ENCODE peak calls at places on chromosomes 1 and 21, in seven cellular contexts. One of them, this sample, is unnamed.

GRCh38 chr1:155455588-155456195 is 106.9 kb downstream of the ASH1L start:
- DNase-seq in stimulated activated CD4-positive, alpha-beta T cell treated with anti-CD3 and anti-CD28 coated beads, Interleukin-1b, Interleukin-23, amount 100 ng/mL, for 24 hours: no peak
- DNase-seq in right lobe of liver: no peak
- DNase-seq in H54: no peak
- DNase-seq in ovary: no peak
- DNase-seq in CD4-positive, alpha-beta T cell: no peak
- DNase-seq in fibroblast of lung: peak
- DNase-seq in this sample: no peak

GRCh38 chr1:230284891-230285290 is 141.2 kb downstream of the PGBD5 start:
- DNase-seq in stimulated activated CD4-positive, alpha-beta T cell treated with anti-CD3 and anti-CD28 coated beads, Interleukin-1b, Interleukin-23, amount 100 ng/mL, for 24 hours: no peak
- DNase-seq in right lobe of liver: no peak
- DNase-seq in H54: no peak
- DNase-seq in ovary: no peak
- DNase-seq in CD4-positive, alpha-beta T cell: no peak
- DNase-seq in fibroblast of lung: no peak
- DNase-seq in this sample: no peak

GRCh38 chr1:166700696-166701095 is 138.6 kb upstream of the POGK start:
- DNase-seq in stimulated activated CD4-positive, alpha-beta T cell treated with anti-CD3 and anti-CD28 coated beads, Interleukin-1b, Interleukin-23, amount 100 ng/mL, for 24 hours: no peak
- DNase-seq in right lobe of liver: no peak
- DNase-seq in H54: no peak
- DNase-seq in ovary: no peak
- DNase-seq in CD4-positive, alpha-beta T cell: no peak
- DNase-seq in fibroblast of lung: no peak
- DNase-seq in this sample: no peak

GRCh38 chr1:3378411-3379208 is 75.9 kb upstream of the ARHGEF16 start:
- DNase-seq in stimulated activated CD4-positive, alpha-beta T cell treated with anti-CD3 and anti-CD28 coated beads, Interleukin-1b, Interleukin-23, amount 100 ng/mL, for 24 hours: no peak
- DNase-seq in right lobe of liver: no peak
- DNase-seq in H54: no peak
- DNase-seq in ovary: no peak
- DNase-seq in CD4-positive, alpha-beta T cell: no peak
- DNase-seq in fibroblast of lung: no peak
- DNase-seq in this sample: no peak

GRCh38 chr1:243508303-243508713 is 252.5 kb downstream of the SDCCAG8 start:
- DNase-seq in stimulated activated CD4-positive, alpha-beta T cell treated with anti-CD3 and anti-CD28 coated beads, Interleukin-1b, Interleukin-23, amount 100 ng/mL, for 24 hours: no peak
- DNase-seq in right lobe of liver: no peak
- DNase-seq in H54: no peak
- DNase-seq in ovary: no peak
- DNase-seq in CD4-positive, alpha-beta T cell: no peak
- DNase-seq in fibroblast of lung: no peak
- DNase-seq in this sample: no peak

GRCh38 chr1:54904476-54905048 is 17.6 kb upstream of the DHCR24 start:
- DNase-seq in stimulated activated CD4-positive, alpha-beta T cell treated with anti-CD3 and anti-CD28 coated beads, Interleukin-1b, Interleukin-23, amount 100 ng/mL, for 24 hours: no peak
- DNase-seq in right lobe of liver: no peak
- DNase-seq in H54: no peak
- DNase-seq in ovary: no peak
- DNase-seq in CD4-positive, alpha-beta T cell: no peak
- DNase-seq in fibroblast of lung: peak
- DNase-seq in this sample: peak

GRCh38 chr1:12472798-12473551 is 145.0 kb downstream of the DHRS3 start:
- DNase-seq in stimulated activated CD4-positive, alpha-beta T cell treated with anti-CD3 and anti-CD28 coated beads, Interleukin-1b, Interleukin-23, amount 100 ng/mL, for 24 hours: peak
- DNase-seq in right lobe of liver: no peak
- DNase-seq in H54: no peak
- DNase-seq in ovary: no peak
- DNase-seq in CD4-positive, alpha-beta T cell: peak
- DNase-seq in fibroblast of lung: no peak
- DNase-seq in this sample: no peak

GRCh38 chr1:55997550-55997949 is 581.8 kb downstream of the PLPP3 start:
- DNase-seq in stimulated activated CD4-positive, alpha-beta T cell treated with anti-CD3 and anti-CD28 coated beads, Interleukin-1b, Interleukin-23, amount 100 ng/mL, for 24 hours: no peak
- DNase-seq in right lobe of liver: no peak
- DNase-seq in H54: no peak
- DNase-seq in ovary: no peak
- DNase-seq in CD4-positive, alpha-beta T cell: no peak
- DNase-seq in fibroblast of lung: peak
- DNase-seq in this sample: no peak

GRCh38 chr1:2229032-2229920 is 1.2 kb downstream of the SKI start:
- DNase-seq in stimulated activated CD4-positive, alpha-beta T cell treated with anti-CD3 and anti-CD28 coated beads, Interleukin-1b, Interleukin-23, amount 100 ng/mL, for 24 hours: no peak
- DNase-seq in right lobe of liver: peak
- DNase-seq in H54: no peak
- DNase-seq in ovary: peak
- DNase-seq in CD4-positive, alpha-beta T cell: no peak
- DNase-seq in fibroblast of lung: peak
- DNase-seq in this sample: no peak

GRCh38 chr1:205812271-205812877 is 624 bp downstream of the SLC41A1 start:
- DNase-seq in stimulated activated CD4-positive, alpha-beta T cell treated with anti-CD3 and anti-CD28 coated beads, Interleukin-1b, Interleukin-23, amount 100 ng/mL, for 24 hours: no peak
- DNase-seq in right lobe of liver: no peak
- DNase-seq in H54: peak
- DNase-seq in ovary: peak
- DNase-seq in CD4-positive, alpha-beta T cell: no peak
- DNase-seq in fibroblast of lung: peak
- DNase-seq in this sample: no peak

GRCh38 chr21:42232176-42232825 is 13.4 kb downstream of the ABCG1 start:
- DNase-seq in stimulated activated CD4-positive, alpha-beta T cell treated with anti-CD3 and anti-CD28 coated beads, Interleukin-1b, Interleukin-23, amount 100 ng/mL, for 24 hours: no peak
- DNase-seq in right lobe of liver: no peak
- DNase-seq in H54: no peak
- DNase-seq in ovary: no peak
- DNase-seq in CD4-positive, alpha-beta T cell: peak
- DNase-seq in fibroblast of lung: no peak
- DNase-seq in this sample: no peak

GRCh38 chr1:11456970-11457369 is 22.0 kb upstream of the DISP3 start:
- DNase-seq in stimulated activated CD4-positive, alpha-beta T cell treated with anti-CD3 and anti-CD28 coated beads, Interleukin-1b, Interleukin-23, amount 100 ng/mL, for 24 hours: no peak
- DNase-seq in right lobe of liver: no peak
- DNase-seq in H54: no peak
- DNase-seq in ovary: no peak
- DNase-seq in CD4-positive, alpha-beta T cell: no peak
- DNase-seq in fibroblast of lung: no peak
- DNase-seq in this sample: no peak

GRCh38 chr1:75310067-75310466 is 175.9 kb downstream of the LHX8 start:
- DNase-seq in stimulated activated CD4-positive, alpha-beta T cell treated with anti-CD3 and anti-CD28 coated beads, Interleukin-1b, Interleukin-23, amount 100 ng/mL, for 24 hours: no peak
- DNase-seq in right lobe of liver: no peak
- DNase-seq in H54: peak
- DNase-seq in ovary: no peak
- DNase-seq in CD4-positive, alpha-beta T cell: no peak
- DNase-seq in fibroblast of lung: no peak
- DNase-seq in this sample: no peak

GRCh38 chr1:7485086-7485780 is 285.9 kb upstream of the VAMP3 start:
- DNase-seq in stimulated activated CD4-positive, alpha-beta T cell treated with anti-CD3 and anti-CD28 coated beads, Interleukin-1b, Interleukin-23, amount 100 ng/mL, for 24 hours: no peak
- DNase-seq in right lobe of liver: no peak
- DNase-seq in H54: no peak
- DNase-seq in ovary: no peak
- DNase-seq in CD4-positive, alpha-beta T cell: no peak
- DNase-seq in fibroblast of lung: peak
- DNase-seq in this sample: no peak

GRCh38 chr1:87127131-87127530 is 201.5 kb upstream of the LMO4 start:
- DNase-seq in stimulated activated CD4-positive, alpha-beta T cell treated with anti-CD3 and anti-CD28 coated beads, Interleukin-1b, Interleukin-23, amount 100 ng/mL, for 24 hours: no peak
- DNase-seq in right lobe of liver: no peak
- DNase-seq in H54: no peak
- DNase-seq in ovary: no peak
- DNase-seq in CD4-positive, alpha-beta T cell: no peak
- DNase-seq in fibroblast of lung: no peak
- DNase-seq in this sample: no peak

GRCh38 chr1:209657918-209658317 is 5.7 kb upstream of the LAMB3 start:
- DNase-seq in stimulated activated CD4-positive, alpha-beta T cell treated with anti-CD3 and anti-CD28 coated beads, Interleukin-1b, Interleukin-23, amount 100 ng/mL, for 24 hours: no peak
- DNase-seq in right lobe of liver: no peak
- DNase-seq in H54: no peak
- DNase-seq in ovary: no peak
- DNase-seq in CD4-positive, alpha-beta T cell: no peak
- DNase-seq in fibroblast of lung: no peak
- DNase-seq in this sample: no peak

GRCh38 chr1:22102746-22103145 is 40.2 kb downstream of the WNT4 start:
- DNase-seq in stimulated activated CD4-positive, alpha-beta T cell treated with anti-CD3 and anti-CD28 coated beads, Interleukin-1b, Interleukin-23, amount 100 ng/mL, for 24 hours: no peak
- DNase-seq in right lobe of liver: no peak
- DNase-seq in H54: no peak
- DNase-seq in ovary: no peak
- DNase-seq in CD4-positive, alpha-beta T cell: no peak
- DNase-seq in fibroblast of lung: no peak
- DNase-seq in this sample: peak

GRCh38 chr1:26541816-26542711 is 12.5 kb downstream of the RPS6KA1 start:
- DNase-seq in stimulated activated CD4-positive, alpha-beta T cell treated with anti-CD3 and anti-CD28 coated beads, Interleukin-1b, Interleukin-23, amount 100 ng/mL, for 24 hours: peak
- DNase-seq in right lobe of liver: peak
- DNase-seq in H54: no peak
- DNase-seq in ovary: peak
- DNase-seq in CD4-positive, alpha-beta T cell: peak
- DNase-seq in fibroblast of lung: peak
- DNase-seq in this sample: no peak

GRCh38 chr1:226526801-226527595 is 21.6 kb upstream of the STUM start:
- DNase-seq in stimulated activated CD4-positive, alpha-beta T cell treated with anti-CD3 and anti-CD28 coated beads, Interleukin-1b, Interleukin-23, amount 100 ng/mL, for 24 hours: no peak
- DNase-seq in right lobe of liver: no peak
- DNase-seq in H54: peak
- DNase-seq in ovary: peak
- DNase-seq in CD4-positive, alpha-beta T cell: no peak
- DNase-seq in fibroblast of lung: peak
- DNase-seq in this sample: no peak

GRCh38 chr1:198922638-198923430 is 284.0 kb downstream of the PTPRC start:
- DNase-seq in stimulated activated CD4-positive, alpha-beta T cell treated with anti-CD3 and anti-CD28 coated beads, Interleukin-1b, Interleukin-23, amount 100 ng/mL, for 24 hours: no peak
- DNase-seq in right lobe of liver: no peak
- DNase-seq in H54: no peak
- DNase-seq in ovary: no peak
- DNase-seq in CD4-positive, alpha-beta T cell: no peak
- DNase-seq in fibroblast of lung: no peak
- DNase-seq in this sample: no peak

GRCh38 chr1:10045480-10046355 is 13.0 kb downstream of the UBE4B start:
- DNase-seq in stimulated activated CD4-positive, alpha-beta T cell treated with anti-CD3 and anti-CD28 coated beads, Interleukin-1b, Interleukin-23, amount 100 ng/mL, for 24 hours: no peak
- DNase-seq in right lobe of liver: peak
- DNase-seq in H54: no peak
- DNase-seq in ovary: no peak
- DNase-seq in CD4-positive, alpha-beta T cell: no peak
- DNase-seq in fibroblast of lung: peak
- DNase-seq in this sample: no peak

GRCh38 chr1:227070638-227071285 is 130.7 kb downstream of the COQ8A start:
- DNase-seq in stimulated activated CD4-positive, alpha-beta T cell treated with anti-CD3 and anti-CD28 coated beads, Interleukin-1b, Interleukin-23, amount 100 ng/mL, for 24 hours: no peak
- DNase-seq in right lobe of liver: no peak
- DNase-seq in H54: no peak
- DNase-seq in ovary: no peak
- DNase-seq in CD4-positive, alpha-beta T cell: no peak
- DNase-seq in fibroblast of lung: peak
- DNase-seq in this sample: no peak

GRCh38 chr1:31568895-31569655 is 7.2 kb upstream of the TINAGL1 start:
- DNase-seq in stimulated activated CD4-positive, alpha-beta T cell treated with anti-CD3 and anti-CD28 coated beads, Interleukin-1b, Interleukin-23, amount 100 ng/mL, for 24 hours: no peak
- DNase-seq in right lobe of liver: no peak
- DNase-seq in H54: no peak
- DNase-seq in ovary: peak
- DNase-seq in CD4-positive, alpha-beta T cell: no peak
- DNase-seq in fibroblast of lung: no peak
- DNase-seq in this sample: no peak

GRCh38 chr1:245188350-245188749 is 33.6 kb downstream of the KIF26B start:
- DNase-seq in stimulated activated CD4-positive, alpha-beta T cell treated with anti-CD3 and anti-CD28 coated beads, Interleukin-1b, Interleukin-23, amount 100 ng/mL, for 24 hours: no peak
- DNase-seq in right lobe of liver: no peak
- DNase-seq in H54: no peak
- DNase-seq in ovary: no peak
- DNase-seq in CD4-positive, alpha-beta T cell: no peak
- DNase-seq in fibroblast of lung: no peak
- DNase-seq in this sample: no peak